ENCODE peak calls at places on chromosomes 16 and 17, in ten cellular contexts. T, U, D, V, L, X, O, S, H and J are unnamed samples.
A peak's percentile ranks its signal among the peaks of the same experiment; 100 is the strongest.

GRCh38 chr17:43529977-43530302 is 16.2 kb downstream of the ETV4 start:
- DNase-seq in V (no peak), L (no peak), X (no peak), D (no peak), U (no peak), S (no peak), T (no peak), H (no peak), O (no peak), J (no peak)

GRCh38 chr16:2016407-2016922 is 3.1 kb upstream of the NPW start:
- DNase-seq in U (no peak), S (peak; percentile 65), L (no peak), V (no peak), O (no peak), T (no peak), X (no peak), D (no peak), H (no peak), J (no peak)

GRCh38 chr16:82197540-82198240 is 27.7 kb upstream of the MPHOSPH6 start:
- DNase-seq in S (no peak), T (no peak), V (no peak), O (no peak), D (no peak), H (no peak), U (no peak), L (no peak), X (no peak), J (no peak)

GRCh38 chr16:88957887-88958577 is 19.0 kb downstream of the CBFA2T3 start:
- DNase-seq in U (no peak), H (no peak), T (no peak), D (no peak), S (peak; percentile 90), V (no peak), X (no peak), O (no peak), L (no peak), J (no peak)

GRCh38 chr17:74606050-74606449 is 14.0 kb upstream of the CD300LD start:
- DNase-seq in V (no peak), O (no peak), H (no peak), L (no peak), D (no peak), S (no peak), U (no peak), X (no peak), T (no peak), J (no peak)

GRCh38 chr16:55734665-55735064 is 78.9 kb downstream of the SLC6A2 start:
- DNase-seq in X (no peak), U (no peak), S (no peak), D (no peak), T (no peak), O (no peak), L (no peak), H (no peak), V (no peak), J (no peak)

GRCh38 chr16:54633943-54634362 is 296.7 kb upstream of the IRX5 start:
- DNase-seq in T (peak; percentile 38), O (no peak), U (peak; percentile 29), X (no peak), L (no peak), S (no peak), V (no peak), D (peak; percentile 23), H (no peak), J (no peak)

GRCh38 chr17:38460716-38461650 is 32.7 kb downstream of the ARHGAP23 start:
- DNase-seq in X (no peak), H (no peak), L (no peak), D (no peak), T (no peak), O (no peak), S (no peak), U (no peak), V (no peak), J (no peak)

GRCh38 chr16:20397468-20398074 is 7.0 kb downstream of the PDILT start:
- DNase-seq in S (no peak), H (no peak), L (no peak), V (no peak), D (no peak), U (no peak), X (no peak), O (no peak), T (no peak), J (no peak)

GRCh38 chr17:57447357-57448019 is 191.2 kb downstream of the MSI2 start:
- DNase-seq in D (no peak), X (no peak), U (no peak), L (no peak), S (no peak), T (no peak), O (no peak), H (no peak), V (no peak), J (no peak)

GRCh38 chr16:974606-975312 is 4.0 kb upstream of the LMF1 start:
- DNase-seq in L (no peak), T (no peak), U (no peak), D (peak; percentile 27), O (no peak), H (no peak), V (no peak), S (no peak), X (peak; percentile 24), J (no peak)

GRCh38 chr17:27091043-27091497 is 202.8 kb upstream of the WSB1 start:
- DNase-seq in H (no peak), D (no peak), V (no peak), U (no peak), S (no peak), T (no peak), O (no peak), X (no peak), L (no peak), J (no peak)

GRCh38 chr17:7959503-7960253 is 27.7 kb downstream of the CNTROB start:
- DNase-seq in U (no peak), H (no peak), D (no peak), X (no peak), O (no peak), S (no peak), V (no peak), T (no peak), L (no peak), J (no peak)

GRCh38 chr16:66326995-66327513 is 39.4 kb upstream of the CDH5 start:
- DNase-seq in X (no peak), S (no peak), U (no peak), T (no peak), H (no peak), V (peak; percentile 51), O (no peak), L (no peak), D (no peak), J (no peak)
- H3K27ac ChIP-seq in X (no peak overlapping the region), S (no peak overlapping the region), U (no peak overlapping the region), T (no peak overlapping the region), H (no peak overlapping the region), V (no peak overlapping the region), O (no peak overlapping the region), L (no peak overlapping the region), D (no peak overlapping the region), J (no peak overlapping the region)

DNA sequence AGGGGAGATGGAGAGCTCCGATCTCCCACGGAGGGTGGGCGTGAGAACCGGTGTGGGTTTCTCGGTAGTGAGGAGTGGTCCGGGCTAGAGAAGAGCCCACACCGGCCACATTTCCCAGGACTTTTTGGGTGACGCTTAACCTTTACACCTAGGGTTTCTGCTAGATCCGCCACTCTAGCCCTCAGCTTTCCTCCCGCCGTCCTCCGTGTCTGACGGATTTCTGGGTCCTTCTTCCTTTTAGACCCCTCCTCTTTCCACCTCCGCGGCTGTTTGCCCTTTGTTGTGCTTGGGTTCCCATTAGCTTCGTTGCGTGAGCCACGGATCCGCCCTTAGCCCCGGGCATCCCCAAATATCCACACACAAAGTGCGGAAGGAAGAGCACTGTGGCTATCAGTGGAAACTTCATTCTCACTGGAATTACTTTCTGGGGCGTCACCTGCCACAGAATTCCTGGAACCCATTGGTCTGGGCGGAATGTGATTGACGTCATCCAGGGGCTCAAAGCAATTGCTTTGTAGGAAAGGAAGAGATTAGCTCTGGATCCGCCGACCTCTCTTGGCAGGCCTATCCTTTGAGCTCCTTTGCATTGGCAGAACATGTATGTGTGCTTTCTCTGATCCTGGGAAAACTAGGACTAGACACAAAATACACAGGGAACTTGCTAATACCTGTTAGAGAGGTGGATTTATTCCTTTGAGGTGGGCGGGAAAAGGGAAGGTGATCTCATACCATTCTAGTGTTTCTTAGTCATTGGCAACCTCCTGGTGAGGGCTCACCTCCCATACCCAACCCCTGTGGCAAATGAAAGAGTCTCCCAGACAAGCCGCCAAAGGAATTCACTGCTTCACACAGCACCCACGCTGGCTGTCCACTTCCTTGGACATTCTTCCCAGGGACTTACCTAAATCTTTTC is 654 bp downstream of the TNFAIP1 start:
- DNase-seq in V (peak; percentile 70), U (peak; percentile 33), H (peak; percentile 71), T (peak; percentile 77), O (peak; percentile 94), L (peak; percentile 63), D (peak; percentile 70), S (peak; percentile 87), X (peak; percentile 66), J (peak; percentile 83)
- TF ChIP-seq POLR2A in V (peak; percentile 59), U (no peak), H (no peak), T (no peak), O (peak; percentile 88), L (peak; percentile 9), D (peak; percentile 14), S (peak; percentile 83), X (peak; percentile 69), J (no peak)

GRCh38 chr17:280901-281300 is 71.7 kb downstream of the RPH3AL start:
- DNase-seq in U (no peak), H (peak; percentile 32), D (no peak), L (peak; percentile 4), O (no peak), V (peak; percentile 15), S (peak; percentile 49), X (no peak), T (no peak), J (peak; percentile 12)
- H3K4me1 ChIP-seq in U (no peaks in the 10 kb centered on the region), H (no peaks in the 10 kb centered on the region), D (no peaks in the 10 kb centered on the region), L (no peaks in the 10 kb centered on the region), O (no peaks in the 10 kb centered on the region), V (peaks cover 8% of the 10 kb centered on the region), S (no peaks in the 10 kb centered on the region), X (no peaks in the 10 kb centered on the region), T (peaks cover 12% of the 10 kb centered on the region), J (no peaks in the 10 kb centered on the region)

GRCh38 chr17:67438669-67439068 is 61.6 kb downstream of the PITPNC1 start:
- DNase-seq in D (no peak), O (no peak), T (no peak), V (peak; percentile 63), X (no peak), S (no peak), H (no peak), L (no peak), U (no peak), J (no peak)

GRCh38 chr17:67439269-67439668 is 62.2 kb downstream of the PITPNC1 start:
- DNase-seq in S (no peak), U (no peak), D (no peak), T (no peak), O (no peak), L (no peak), X (no peak), V (no peak), H (no peak), J (no peak)

GRCh38 chr17:67440311-67441051 is 63.4 kb downstream of the PITPNC1 start:
- DNase-seq in U (no peak), O (no peak), V (no peak), X (no peak), L (no peak), S (no peak), T (no peak), D (no peak), H (no peak), J (no peak)

GRCh38 chr17:67442787-67443624 is 65.9 kb downstream of the PITPNC1 start:
- DNase-seq in S (no peak), L (no peak), U (no peak), X (no peak), H (no peak), V (no peak), T (no peak), D (no peak), O (no peak), J (no peak)

GRCh38 chr17:67441052-67441738 is 64.1 kb downstream of the PITPNC1 start:
- DNase-seq in T (peak; percentile 81), L (peak; percentile 83), U (no peak), H (no peak), V (no peak), X (peak; percentile 32), D (peak; percentile 5), S (no peak), O (peak; percentile 88), J (no peak)
- H3K27ac ChIP-seq in T (peak overlapping the region; percentile 56), L (peak overlapping the region; percentile 67), U (no peak overlapping the region), H (peak overlapping the region; percentile 38), V (peak overlapping the region; percentile 35), X (peak overlapping the region; percentile 49), D (peak overlapping the region; percentile 54), S (peak overlapping the region; percentile 91), O (peak overlapping the region; percentile 7), J (peak overlapping the region; percentile 85)